ENCODE peak calls at places on chromosomes 12 and 14, in ten cellular contexts. One of them, this sample, is unnamed.

GRCh38 chr14:24269910-24270536 is 1.4 kb downstream of the RABGGTA start:
- DNase-seq in AG04450: no peak
- DNase-seq in PC-3: no peak
- DNase-seq in pancreas: no peak
- DNase-seq in Jurkat, Clone E6-1: no peak
- DNase-seq in Panc1: no peak
- DNase-seq in left ventricle myocardium inferior: no peak
- DNase-seq in gastrocnemius medialis: no peak
- DNase-seq in neural progenitor cell: no peak
- DNase-seq in A673: no peak
- DNase-seq in this sample: no peak

GRCh38 chr14:59707778-59708635 is 131.4 kb upstream of the CCDC175 start:
- DNase-seq in Jurkat, Clone E6-1: no peak
- DNase-seq in Panc1: no peak
- DNase-seq in A673: peak
- DNase-seq in PC-3: peak
- DNase-seq in neural progenitor cell: no peak
- DNase-seq in pancreas: no peak
- DNase-seq in AG04450: no peak
- DNase-seq in left ventricle myocardium inferior: no peak
- DNase-seq in gastrocnemius medialis: no peak
- DNase-seq in this sample: no peak

GRCh38 chr12:66629138-66629880 is 49.6 kb downstream of the GRIP1 start:
- DNase-seq in Panc1: no peak
- DNase-seq in neural progenitor cell: no peak
- DNase-seq in Jurkat, Clone E6-1: no peak
- DNase-seq in PC-3: no peak
- DNase-seq in A673: no peak
- DNase-seq in pancreas: no peak
- DNase-seq in AG04450: no peak
- DNase-seq in gastrocnemius medialis: no peak
- DNase-seq in left ventricle myocardium inferior: no peak
- DNase-seq in this sample: no peak

GRCh38 chr14:25237845-25238244 is 187.9 kb upstream of the STXBP6 start:
- DNase-seq in neural progenitor cell: peak
- DNase-seq in Panc1: no peak
- DNase-seq in Jurkat, Clone E6-1: peak
- DNase-seq in gastrocnemius medialis: no peak
- DNase-seq in AG04450: no peak
- DNase-seq in A673: peak
- DNase-seq in left ventricle myocardium inferior: no peak
- DNase-seq in PC-3: no peak
- DNase-seq in pancreas: no peak
- DNase-seq in this sample: no peak

GRCh38 chr12:118055865-118056773 is 4.9 kb downstream of the WSB2 start:
- DNase-seq in A673: no peak
- DNase-seq in Panc1: no peak
- DNase-seq in Jurkat, Clone E6-1: no peak
- DNase-seq in PC-3: peak
- DNase-seq in neural progenitor cell: no peak
- DNase-seq in AG04450: no peak
- DNase-seq in pancreas: no peak
- DNase-seq in gastrocnemius medialis: no peak
- DNase-seq in left ventricle myocardium inferior: no peak
- DNase-seq in this sample: no peak

GRCh38 chr14:91299483-91300115 is 55.1 kb upstream of the GPR68 start:
- DNase-seq in gastrocnemius medialis: no peak
- DNase-seq in left ventricle myocardium inferior: no peak
- DNase-seq in Jurkat, Clone E6-1: peak
- DNase-seq in A673: no peak
- DNase-seq in PC-3: peak
- DNase-seq in neural progenitor cell: no peak
- DNase-seq in AG04450: no peak
- DNase-seq in pancreas: no peak
- DNase-seq in Panc1: no peak
- DNase-seq in this sample: no peak

GRCh38 chr12:124917841-124918621 is 3.6 kb upstream of the UBC start:
- DNase-seq in gastrocnemius medialis: peak
- DNase-seq in Panc1: no peak
- DNase-seq in A673: no peak
- DNase-seq in left ventricle myocardium inferior: no peak
- DNase-seq in neural progenitor cell: no peak
- DNase-seq in PC-3: peak
- DNase-seq in Jurkat, Clone E6-1: no peak
- DNase-seq in pancreas: no peak
- DNase-seq in AG04450: no peak
- DNase-seq in this sample: no peak

GRCh38 chr14:52086755-52087154 is 17.9 kb upstream of the NID2 start:
- DNase-seq in pancreas: no peak
- DNase-seq in neural progenitor cell: no peak
- DNase-seq in Jurkat, Clone E6-1: no peak
- DNase-seq in AG04450: no peak
- DNase-seq in A673: no peak
- DNase-seq in Panc1: no peak
- DNase-seq in left ventricle myocardium inferior: no peak
- DNase-seq in gastrocnemius medialis: no peak
- DNase-seq in PC-3: no peak
- DNase-seq in this sample: no peak

GRCh38 chr12:119178544-119179334 is at the start of gene HSPB8:
- DNase-seq in gastrocnemius medialis: peak
- DNase-seq in Panc1: peak
- DNase-seq in AG04450: peak
- DNase-seq in left ventricle myocardium inferior: peak
- DNase-seq in pancreas: peak
- DNase-seq in neural progenitor cell: peak
- DNase-seq in PC-3: peak
- DNase-seq in A673: peak
- DNase-seq in Jurkat, Clone E6-1: no peak
- DNase-seq in this sample: peak

GRCh38 chr12:119179335-119180021 is 747 bp downstream of the HSPB8 start:
- DNase-seq in pancreas: peak
- DNase-seq in left ventricle myocardium inferior: no peak
- DNase-seq in gastrocnemius medialis: peak
- DNase-seq in neural progenitor cell: peak
- DNase-seq in Panc1: peak
- DNase-seq in AG04450: no peak
- DNase-seq in PC-3: peak
- DNase-seq in A673: no peak
- DNase-seq in Jurkat, Clone E6-1: no peak
- DNase-seq in this sample: no peak

GRCh38 chr12:119181202-119181601 is 2.5 kb downstream of the HSPB8 start:
- DNase-seq in gastrocnemius medialis: no peak
- DNase-seq in PC-3: no peak
- DNase-seq in Jurkat, Clone E6-1: no peak
- DNase-seq in AG04450: no peak
- DNase-seq in A673: no peak
- DNase-seq in Panc1: no peak
- DNase-seq in neural progenitor cell: no peak
- DNase-seq in pancreas: no peak
- DNase-seq in left ventricle myocardium inferior: no peak
- DNase-seq in this sample: no peak

GRCh38 chr12:119181944-119182343 is 3.2 kb downstream of the HSPB8 start:
- DNase-seq in neural progenitor cell: no peak
- DNase-seq in A673: no peak
- DNase-seq in gastrocnemius medialis: no peak
- DNase-seq in PC-3: no peak
- DNase-seq in left ventricle myocardium inferior: no peak
- DNase-seq in Panc1: no peak
- DNase-seq in Jurkat, Clone E6-1: no peak
- DNase-seq in pancreas: no peak
- DNase-seq in AG04450: no peak
- DNase-seq in this sample: no peak

GRCh38 chr12:119180380-119181040 is 1.8 kb downstream of the HSPB8 start:
- DNase-seq in gastrocnemius medialis: peak
- DNase-seq in A673: no peak
- DNase-seq in AG04450: no peak
- DNase-seq in left ventricle myocardium inferior: no peak
- DNase-seq in neural progenitor cell: no peak
- DNase-seq in PC-3: no peak
- DNase-seq in Panc1: no peak
- DNase-seq in Jurkat, Clone E6-1: no peak
- DNase-seq in pancreas: no peak
- DNase-seq in this sample: no peak
- H3K4me3 ChIP-seq in gastrocnemius medialis: peak
- H3K4me3 ChIP-seq in A673: no peak
- H3K4me3 ChIP-seq in AG04450: peak
- H3K4me3 ChIP-seq in left ventricle myocardium inferior: peak
- H3K4me3 ChIP-seq in neural progenitor cell: no peak
- H3K4me3 ChIP-seq in PC-3: peak
- H3K4me3 ChIP-seq in Panc1: peak
- H3K4me3 ChIP-seq in Jurkat, Clone E6-1: no peak
- H3K4me3 ChIP-seq in pancreas: peak
- H3K4me3 ChIP-seq in this sample: peak

GRCh38 chr14:64209428-64210165 is 84.6 kb downstream of the ESR2 start:
- DNase-seq in neural progenitor cell: no peak
- DNase-seq in Jurkat, Clone E6-1: peak
- DNase-seq in gastrocnemius medialis: peak
- DNase-seq in pancreas: no peak
- DNase-seq in PC-3: no peak
- DNase-seq in A673: no peak
- DNase-seq in AG04450: no peak
- DNase-seq in left ventricle myocardium inferior: peak
- DNase-seq in Panc1: no peak
- DNase-seq in this sample: no peak

GRCh38 chr14:64208261-64208660 is 85.9 kb downstream of the ESR2 start:
- DNase-seq in gastrocnemius medialis: no peak
- DNase-seq in neural progenitor cell: no peak
- DNase-seq in left ventricle myocardium inferior: no peak
- DNase-seq in PC-3: no peak
- DNase-seq in pancreas: no peak
- DNase-seq in Panc1: no peak
- DNase-seq in Jurkat, Clone E6-1: no peak
- DNase-seq in AG04450: no peak
- DNase-seq in A673: no peak
- DNase-seq in this sample: no peak

GRCh38 chr14:64210211-64210610 is 84.0 kb downstream of the ESR2 start:
- DNase-seq in AG04450: no peak
- DNase-seq in Panc1: no peak
- DNase-seq in A673: no peak
- DNase-seq in Jurkat, Clone E6-1: no peak
- DNase-seq in left ventricle myocardium inferior: no peak
- DNase-seq in neural progenitor cell: no peak
- DNase-seq in PC-3: no peak
- DNase-seq in pancreas: no peak
- DNase-seq in gastrocnemius medialis: no peak
- DNase-seq in this sample: no peak

GRCh38 chr14:64212666-64213065 is 81.5 kb downstream of the ESR2 start:
- DNase-seq in PC-3: no peak
- DNase-seq in AG04450: no peak
- DNase-seq in gastrocnemius medialis: no peak
- DNase-seq in pancreas: no peak
- DNase-seq in A673: no peak
- DNase-seq in left ventricle myocardium inferior: no peak
- DNase-seq in neural progenitor cell: no peak
- DNase-seq in Jurkat, Clone E6-1: no peak
- DNase-seq in Panc1: no peak
- DNase-seq in this sample: no peak

DNA sequence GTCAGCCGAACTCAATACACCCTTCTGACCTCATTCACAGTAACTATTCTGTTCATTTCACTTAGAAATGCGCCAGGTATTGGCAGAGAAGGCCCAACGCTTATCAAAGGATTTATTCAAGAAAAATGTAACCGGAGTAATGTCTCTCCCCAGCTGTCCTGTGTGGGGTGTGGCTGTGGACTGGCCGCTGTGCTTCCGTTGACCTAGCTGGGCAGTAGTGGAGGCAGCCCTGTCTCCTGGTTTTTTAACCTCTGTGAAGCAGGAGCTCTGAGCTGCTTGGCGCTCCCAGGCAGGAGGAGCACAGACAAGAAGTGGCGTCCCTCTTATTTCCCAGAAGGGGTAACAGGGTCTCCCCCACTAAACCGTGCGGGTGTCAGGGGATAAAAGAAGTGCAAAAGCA is 85.2 kb downstream of the ESR2 start:
- DNase-seq in Jurkat, Clone E6-1: no peak
- DNase-seq in PC-3: no peak
- DNase-seq in pancreas: no peak
- DNase-seq in AG04450: no peak
- DNase-seq in gastrocnemius medialis: no peak
- DNase-seq in A673: no peak
- DNase-seq in neural progenitor cell: no peak
- DNase-seq in Panc1: no peak
- DNase-seq in left ventricle myocardium inferior: no peak
- DNase-seq in this sample: no peak
- H3K4me3 ChIP-seq in Jurkat, Clone E6-1: no peak
- H3K4me3 ChIP-seq in PC-3: no peak
- H3K4me3 ChIP-seq in pancreas: no peak
- H3K4me3 ChIP-seq in AG04450: no peak
- H3K4me3 ChIP-seq in gastrocnemius medialis: no peak
- H3K4me3 ChIP-seq in A673: no peak
- H3K4me3 ChIP-seq in neural progenitor cell: no peak
- H3K4me3 ChIP-seq in Panc1: no peak
- H3K4me3 ChIP-seq in left ventricle myocardium inferior: peak
- H3K4me3 ChIP-seq in this sample: no peak

GRCh38 chr14:95915326-95915725 is 38.7 kb downstream of the TUNAR start:
- DNase-seq in PC-3: no peak
- DNase-seq in left ventricle myocardium inferior: no peak
- DNase-seq in pancreas: no peak
- DNase-seq in AG04450: no peak
- DNase-seq in gastrocnemius medialis: no peak
- DNase-seq in Panc1: no peak
- DNase-seq in neural progenitor cell: peak
- DNase-seq in Jurkat, Clone E6-1: no peak
- DNase-seq in A673: no peak
- DNase-seq in this sample: no peak

GRCh38 chr14:95922080-95922479 is 45.4 kb downstream of the TUNAR start:
- DNase-seq in neural progenitor cell: no peak
- DNase-seq in PC-3: no peak
- DNase-seq in pancreas: no peak
- DNase-seq in Jurkat, Clone E6-1: no peak
- DNase-seq in AG04450: no peak
- DNase-seq in Panc1: no peak
- DNase-seq in gastrocnemius medialis: no peak
- DNase-seq in left ventricle myocardium inferior: no peak
- DNase-seq in A673: no peak
- DNase-seq in this sample: no peak

GRCh38 chr14:95918466-95918865 is 41.8 kb downstream of the TUNAR start:
- DNase-seq in gastrocnemius medialis: no peak
- DNase-seq in pancreas: no peak
- DNase-seq in neural progenitor cell: peak
- DNase-seq in Panc1: no peak
- DNase-seq in PC-3: peak
- DNase-seq in A673: no peak
- DNase-seq in Jurkat, Clone E6-1: no peak
- DNase-seq in AG04450: no peak
- DNase-seq in left ventricle myocardium inferior: no peak
- DNase-seq in this sample: no peak
- H3K4me3 ChIP-seq in gastrocnemius medialis: no peak
- H3K4me3 ChIP-seq in pancreas: no peak
- H3K4me3 ChIP-seq in neural progenitor cell: peak
- H3K4me3 ChIP-seq in Panc1: no peak
- H3K4me3 ChIP-seq in PC-3: no peak
- H3K4me3 ChIP-seq in A673: no peak
- H3K4me3 ChIP-seq in Jurkat, Clone E6-1: no peak
- H3K4me3 ChIP-seq in AG04450: no peak
- H3K4me3 ChIP-seq in left ventricle myocardium inferior: no peak
- H3K4me3 ChIP-seq in this sample: no peak

GRCh38 chr14:76964695-76965094 is 63.8 kb downstream of the IRF2BPL start:
- DNase-seq in left ventricle myocardium inferior: no peak
- DNase-seq in Jurkat, Clone E6-1: no peak
- DNase-seq in A673: no peak
- DNase-seq in gastrocnemius medialis: no peak
- DNase-seq in PC-3: no peak
- DNase-seq in AG04450: no peak
- DNase-seq in pancreas: no peak
- DNase-seq in Panc1: no peak
- DNase-seq in neural progenitor cell: no peak
- DNase-seq in this sample: no peak

GRCh38 chr14:76961631-76962302 is 66.7 kb downstream of the IRF2BPL start:
- DNase-seq in A673: peak
- DNase-seq in left ventricle myocardium inferior: peak
- DNase-seq in PC-3: peak
- DNase-seq in pancreas: peak
- DNase-seq in Jurkat, Clone E6-1: peak
- DNase-seq in AG04450: peak
- DNase-seq in gastrocnemius medialis: peak
- DNase-seq in neural progenitor cell: peak
- DNase-seq in Panc1: no peak
- DNase-seq in this sample: peak

GRCh38 chr14:76965232-76965631 is 63.3 kb downstream of the IRF2BPL start:
- DNase-seq in gastrocnemius medialis: no peak
- DNase-seq in A673: no peak
- DNase-seq in Panc1: no peak
- DNase-seq in left ventricle myocardium inferior: no peak
- DNase-seq in neural progenitor cell: no peak
- DNase-seq in PC-3: no peak
- DNase-seq in pancreas: no peak
- DNase-seq in AG04450: no peak
- DNase-seq in Jurkat, Clone E6-1: no peak
- DNase-seq in this sample: no peak

GRCh38 chr14:76963366-76963765 is 65.1 kb downstream of the IRF2BPL start:
- DNase-seq in pancreas: peak
- DNase-seq in gastrocnemius medialis: no peak
- DNase-seq in PC-3: no peak
- DNase-seq in AG04450: no peak
- DNase-seq in Panc1: no peak
- DNase-seq in Jurkat, Clone E6-1: no peak
- DNase-seq in A673: no peak
- DNase-seq in left ventricle myocardium inferior: no peak
- DNase-seq in neural progenitor cell: no peak
- DNase-seq in this sample: no peak

DNA sequence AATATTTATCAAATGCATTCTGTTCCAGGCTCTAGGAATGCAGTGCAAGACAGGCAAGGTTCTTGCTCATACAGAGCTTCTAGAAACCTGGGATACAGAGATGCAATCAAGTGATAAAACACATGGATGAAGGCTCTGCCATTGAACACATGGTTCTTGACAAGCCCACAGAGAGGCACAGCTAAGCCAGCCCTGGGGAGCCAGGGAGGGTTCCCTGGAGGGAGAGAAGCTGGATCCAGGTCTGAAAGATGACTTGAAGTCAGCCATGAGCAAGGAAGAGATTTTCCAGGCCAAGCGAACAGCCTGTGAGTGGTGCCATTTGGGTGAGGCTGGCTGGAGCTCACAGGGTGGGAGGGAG is 66.2 kb downstream of the IRF2BPL start:
- DNase-seq in A673: peak
- DNase-seq in Jurkat, Clone E6-1: no peak
- DNase-seq in pancreas: no peak
- DNase-seq in neural progenitor cell: no peak
- DNase-seq in PC-3: no peak
- DNase-seq in Panc1: no peak
- DNase-seq in AG04450: no peak
- DNase-seq in gastrocnemius medialis: no peak
- DNase-seq in left ventricle myocardium inferior: no peak
- DNase-seq in this sample: no peak
- H3K4me3 ChIP-seq in A673: peak
- H3K4me3 ChIP-seq in Jurkat, Clone E6-1: peak
- H3K4me3 ChIP-seq in pancreas: peak
- H3K4me3 ChIP-seq in neural progenitor cell: peak
- H3K4me3 ChIP-seq in PC-3: peak
- H3K4me3 ChIP-seq in Panc1: peak
- H3K4me3 ChIP-seq in AG04450: peak
- H3K4me3 ChIP-seq in gastrocnemius medialis: peak
- H3K4me3 ChIP-seq in left ventricle myocardium inferior: peak
- H3K4me3 ChIP-seq in this sample: peak